ENCODE peak calls at places on chromosomes 6 and 20, in six cellular contexts. I is stimulated activated CD4-positive, alpha-beta T cell treated with anti-CD3 and anti-CD28 coated beads, TNF-alpha, amount 100 ng/mL, for 24 hours; W is BJ; G is NCI-H510A treated with DMSO at 0.1 percent for 48 hours; A is cardiac fibroblast; B is GDM1. U is an unnamed sample.

GRCh38 chr20:44336086-44336485 is 757 bp upstream of the R3HDML start:
- DNase-seq in I (no peak), W (no peak), G (no peak), A (no peak), B (no peak), U (peak)

GRCh38 chr20:11350126-11351005 is 567.3 kb upstream of the BTBD3 start:
- DNase-seq in I (no peak), W (peak), G (peak), A (peak), B (no peak), U (no peak)

GRCh38 chr20:5044075-5044620 is 42.8 kb upstream of the SLC23A2 start:
- DNase-seq in I (no peak), W (no peak), G (no peak), A (no peak), B (no peak), U (no peak)

GRCh38 chr6:157481189-157481864 is 100.3 kb downstream of the ZDHHC14 start:
- DNase-seq in I (no peak), W (no peak), G (no peak), A (no peak), B (no peak), U (no peak)

GRCh38 chr6:2999621-3000455 is at the start of gene NQO2:
- DNase-seq in I (peak), W (no peak), G (peak), A (peak), B (peak), U (peak)

GRCh38 chr20:41643504-41643938 is 25.3 kb upstream of the CHD6 start:
- DNase-seq in I (no peak), W (no peak), G (peak), A (peak), B (peak), U (no peak)

GRCh38 chr6:157648561-157648960 is 174.5 kb upstream of the SNX9 start:
- DNase-seq in I (no peak), W (no peak), G (no peak), A (no peak), B (no peak), U (no peak)

GRCh38 chr6:1832358-1832757 is 222.6 kb downstream of the FOXC1 start:
- DNase-seq in I (no peak), W (no peak), G (no peak), A (no peak), B (no peak), U (no peak)

GRCh38 chr6:71079707-71080106 is 122.8 kb upstream of the B3GAT2 start:
- DNase-seq in I (no peak), W (no peak), G (no peak), A (peak), B (no peak), U (no peak)

GRCh38 chr6:137931849-137932465 is 64.9 kb downstream of the TNFAIP3 start:
- DNase-seq in I (no peak), W (no peak), G (no peak), A (no peak), B (no peak), U (no peak)

GRCh38 chr6:117920493-117920845 is 13.4 kb downstream of the SLC35F1 start:
- DNase-seq in I (no peak), W (no peak), G (peak), A (no peak), B (no peak), U (peak)

GRCh38 chr6:152720964-152721363 is 23.3 kb downstream of the MYCT1 start:
- DNase-seq in I (no peak), W (no peak), G (no peak), A (peak), B (no peak), U (no peak)

GRCh38 chr20:5504061-5504739 is 187.4 kb upstream of the PROKR2 start:
- DNase-seq in I (no peak), W (peak), G (peak), A (peak), B (no peak), U (peak)

GRCh38 chr6:4039348-4039747 is 39.6 kb downstream of the FAM217A start:
- DNase-seq in I (no peak), W (no peak), G (no peak), A (no peak), B (no peak), U (no peak)

GRCh38 chr6:4313044-4313686 is 177.8 kb upstream of the ECI2 start:
- DNase-seq in I (no peak), W (peak), G (no peak), A (peak), B (no peak), U (peak)

U was measured in iPS-NIHi11.